ENCODE peak calls at places on chromosomes 2 and 18, in six cellular contexts. J is epithelial cell of esophagus; U is HEK293T; G is stimulated activated CD8-positive, alpha-beta memory T cell treated with anti-CD3 and anti-CD28 coated beads, Interleukin-7, amount 100 ng/mL, for 4 hours; T is thoracic aorta; O is choroid plexus epithelial cell. Z is an unnamed sample.
A peak's percentile ranks its signal among the peaks of the same experiment; 100 is the strongest.

GRCh38 chr2:30217644-30218361 is 13.5 kb upstream of the LBH start:
- DNase-seq in J (peak; percentile 88), U (no peak), G (no peak), T (no peak), O (no peak), Z (no peak)

GRCh38 chr2:112645396-112646101 is at the start of gene SLC20A1:
- DNase-seq in J (peak; percentile 94), U (peak; percentile 98), G (peak; percentile 99), T (peak; percentile 67), O (peak; percentile 94), Z (peak; percentile 92)

GRCh38 chr2:134917958-134918517 is 584 bp upstream of the CCNT2 start:
- DNase-seq in J (peak; percentile 90), U (peak; percentile 80), G (peak; percentile 84), T (peak; percentile 52), O (no peak), Z (no peak)

GRCh38 chr2:42809131-42809875 is 16.9 kb upstream of the HAAO start:
- DNase-seq in J (no peak), U (no peak), G (no peak), T (no peak), O (peak; percentile 87), Z (no peak)

GRCh38 chr2:191679818-191680600 is 2.1 kb downstream of the NABP1 start:
- DNase-seq in J (peak; percentile 90), U (no peak), G (no peak), T (no peak), O (peak; percentile 86), Z (no peak)

GRCh38 chr2:206011018-206011614 is 74.9 kb downstream of the INO80D start:
- DNase-seq in J (no peak), U (no peak), G (no peak), T (no peak), O (no peak), Z (no peak)

GRCh38 chr18:48927286-48928080 is 23.3 kb downstream of the SMAD7 start:
- DNase-seq in J (no peak), U (no peak), G (no peak), T (no peak), O (no peak), Z (no peak)

GRCh38 chr2:199662245-199662644 is 188.7 kb downstream of the FTCDNL1 start:
- DNase-seq in J (no peak), U (peak; percentile 36), G (no peak), T (no peak), O (no peak), Z (no peak)

GRCh38 chr2:231931481-231931915 is 5.3 kb upstream of the NPPC start:
- DNase-seq in J (no peak), U (no peak), G (no peak), T (no peak), O (no peak), Z (no peak)

GRCh38 chr2:152549428-152549827 is 167.8 kb downstream of the PRPF40A start:
- DNase-seq in J (no peak), U (no peak), G (no peak), T (no peak), O (no peak), Z (no peak)

GRCh38 chr2:134167015-134167414 is 86.9 kb upstream of the MGAT5 start:
- DNase-seq in J (peak; percentile 84), U (no peak), G (no peak), T (no peak), O (peak; percentile 35), Z (no peak)

GRCh38 chr2:215712219-215712849 is 276.5 kb upstream of the FN1 start:
- DNase-seq in J (peak; percentile 37), U (no peak), G (no peak), T (no peak), O (no peak), Z (no peak)

GRCh38 chr18:76822510-76823165 is at the start of gene ZNF236:
- DNase-seq in J (peak; percentile 84), U (peak; percentile 55), G (peak; percentile 70), T (no peak), O (peak; percentile 86), Z (peak; percentile 61)

GRCh38 chr2:16774980-16775963 is 109.6 kb upstream of the CYRIA start:
- DNase-seq in J (peak; percentile 70), U (no peak), G (no peak), T (no peak), O (peak; percentile 49), Z (peak; percentile 33)

GRCh38 chr2:86249843-86250402 is 50.7 kb downstream of the MRPL35 start:
- DNase-seq in J (no peak), U (no peak), G (no peak), T (no peak), O (no peak), Z (no peak)

GRCh38 chr18:9333441-9334350 is 877 bp upstream of the TWSG1 start:
- DNase-seq in J (no peak), U (peak; percentile 18), G (peak; percentile 7), T (no peak), O (no peak), Z (no peak)

GRCh38 chr2:122481244-122481622 is 725.8 kb downstream of the TSN start:
- DNase-seq in J (no peak), U (no peak), G (no peak), T (no peak), O (no peak), Z (no peak)

GRCh38 chr2:42935692-42936631 is 143.6 kb upstream of the HAAO start:
- DNase-seq in J (peak; percentile 69), U (no peak), G (no peak), T (no peak), O (no peak), Z (no peak)

GRCh38 chr2:46382331-46383112 is 85.3 kb downstream of the EPAS1 start:
- DNase-seq in J (no peak), U (no peak), G (no peak), T (no peak), O (no peak), Z (no peak)

GRCh38 chr2:23069935-23070334 is 315.0 kb upstream of the KLHL29 start:
- DNase-seq in J (no peak), U (no peak), G (no peak), T (no peak), O (no peak), Z (no peak)

GRCh38 chr2:216787851-216788250 is 72.0 kb downstream of the TNP1 start:
- DNase-seq in J (no peak), U (no peak), G (no peak), T (no peak), O (no peak), Z (no peak)

GRCh38 chr2:108133457-108133856 is 106.3 kb upstream of the SULT1C3 start:
- DNase-seq in J (no peak), U (no peak), G (no peak), T (no peak), O (no peak), Z (no peak)

GRCh38 chr2:134014196-134014960 is 239.5 kb upstream of the MGAT5 start:
- DNase-seq in J (no peak), U (no peak), G (no peak), T (no peak), O (peak; percentile 2), Z (no peak)

GRCh38 chr2:31606511-31606910 is 25.8 kb upstream of the SRD5A2 start:
- DNase-seq in J (peak; percentile 54), U (no peak), G (no peak), T (no peak), O (no peak), Z (no peak)

GRCh38 chr2:30305235-30305634 is 73.9 kb downstream of the LBH start:
- DNase-seq in J (peak; percentile 72), U (no peak), G (no peak), T (no peak), O (no peak), Z (no peak)

GRCh38 chr2:159737292-159737916 is 25.1 kb downstream of the MARCHF7 start:
- DNase-seq in J (peak; percentile 51), U (no peak), G (no peak), T (no peak), O (no peak), Z (no peak)

GRCh38 chr2:178449700-178450573 is 1.0 kb downstream of the PRKRA start:
- DNase-seq in J (peak; percentile 17), U (no peak), G (no peak), T (no peak), O (peak; percentile 16), Z (no peak)

GRCh38 chr2:86598966-86599365 is 24.7 kb downstream of the RNF103 start:
- DNase-seq in J (peak; percentile 80), U (no peak), G (no peak), T (no peak), O (no peak), Z (no peak)

GRCh38 chr2:240205348-240205747 is 64.9 kb upstream of the OTOS start:
- DNase-seq in J (peak; percentile 96), U (no peak), G (no peak), T (no peak), O (peak; percentile 32), Z (no peak)

GRCh38 chr2:112658820-112659667 is 13.3 kb downstream of the SLC20A1 start:
- DNase-seq in J (no peak), U (no peak), G (no peak), T (no peak), O (peak; percentile 42), Z (no peak)

GRCh38 chr2:31208240-31208639 is 9.1 kb downstream of the CAPN14 start:
- DNase-seq in J (no peak), U (no peak), G (no peak), T (no peak), O (no peak), Z (no peak)

GRCh38 chr2:148674063-148675020 is 29.8 kb downstream of the EPC2 start:
- DNase-seq in J (peak; percentile 58), U (peak; percentile 46), G (no peak), T (no peak), O (peak; percentile 28), Z (peak; percentile 31)

GRCh38 chr2:7857904-7858303 is 824.0 kb upstream of the ID2 start:
- DNase-seq in J (peak; percentile 95), U (no peak), G (no peak), T (no peak), O (no peak), Z (no peak)

GRCh38 chr2:45510701-45511420 is 100.2 kb downstream of the SRBD1 start:
- DNase-seq in J (no peak), U (no peak), G (no peak), T (no peak), O (no peak), Z (no peak)

GRCh38 chr18:50879302-50880107 is 587 bp downstream of the ME2 start:
- DNase-seq in J (peak; percentile 48), U (peak; percentile 21), G (no peak), T (no peak), O (peak; percentile 70), Z (no peak)

Z was measured in HuH-7.5.